ENCODE peak calls at places on chromosome 17, in nine cellular contexts. L is coronary artery, M is endothelial cell, C is heart right ventricle, W is HCT116, O is H1, N is pancreas, X is heart left ventricle, A is cardiac fibroblast. D is an unnamed sample.

GRCh38 chr17:30091166-30091670 is 25.4 kb upstream of the NSRP1 start:
- DNase-seq in L (no peak), X (no peak), N (no peak), M (no peak), A (no peak), O (no peak), C (no peak), W (no peak), D (no peak)

GRCh38 chr17:29546085-29546484 is 20.8 kb downstream of the ABHD15 start:
- DNase-seq in C (no peak), N (no peak), W (no peak), X (no peak), O (no peak), M (no peak), L (no peak), A (peak; percentile 27), D (no peak)

GRCh38 chr17:56798916-56799315 is 34.8 kb downstream of the C17orf67 start:
- DNase-seq in N (no peak), M (no peak), L (no peak), X (no peak), C (no peak), A (no peak), W (no peak), O (no peak), D (peak; percentile 58)

GRCh38 chr17:46157443-46158107 is 35.7 kb downstream of the KANSL1 start:
- DNase-seq in A (peak; percentile 73), C (no peak), X (no peak), O (no peak), W (no peak), M (no peak), L (no peak), N (no peak), D (no peak)

GRCh38 chr17:58281511-58282011 is 826 bp upstream of the MPO start:
- DNase-seq in O (peak; percentile 36), X (no peak), A (no peak), L (no peak), W (no peak), M (no peak), N (no peak), C (no peak), D (no peak)

GRCh38 chr17:20908373-20909273 is 134.2 kb downstream of the USP22 start:
- DNase-seq in O (peak; percentile 86), X (peak; percentile 92), W (peak; percentile 34), L (peak; percentile 92), M (peak; percentile 89), N (peak; percentile 94), A (peak; percentile 79), C (peak; percentile 92), D (peak; percentile 79)

GRCh38 chr17:42472709-42473521 is 14.2 kb downstream of the ATP6V0A1 start:
- DNase-seq in M (no peak), N (no peak), O (no peak), L (no peak), A (peak; percentile 94), C (no peak), W (no peak), X (no peak), D (peak; percentile 62)

GRCh38 chr17:20967776-20968175 is 75.0 kb downstream of the USP22 start:
- DNase-seq in O (no peak), N (no peak), X (no peak), M (no peak), A (no peak), C (no peak), W (no peak), L (no peak), D (no peak)

GRCh38 chr17:74840500-74840899 is 19.2 kb downstream of the GRIN2C start:
- DNase-seq in C (no peak), M (no peak), L (no peak), X (no peak), O (no peak), A (no peak), N (no peak), W (no peak), D (no peak)

GRCh38 chr17:74842146-74842598 is 17.5 kb downstream of the GRIN2C start:
- DNase-seq in M (no peak), X (no peak), N (no peak), L (no peak), O (no peak), C (no peak), W (no peak), A (no peak), D (no peak)

GRCh38 chr17:74840989-74841666 is 18.6 kb downstream of the GRIN2C start:
- DNase-seq in X (peak; percentile 83), M (no peak), W (no peak), O (no peak), A (peak; percentile 40), C (peak; percentile 78), L (no peak), N (no peak), D (no peak)

GRCh38 chr17:74843352-74843627 is 16.4 kb downstream of the GRIN2C start:
- DNase-seq in M (no peak), X (no peak), C (no peak), L (no peak), A (no peak), W (no peak), O (peak; percentile 55), N (no peak), D (no peak)

DNA sequence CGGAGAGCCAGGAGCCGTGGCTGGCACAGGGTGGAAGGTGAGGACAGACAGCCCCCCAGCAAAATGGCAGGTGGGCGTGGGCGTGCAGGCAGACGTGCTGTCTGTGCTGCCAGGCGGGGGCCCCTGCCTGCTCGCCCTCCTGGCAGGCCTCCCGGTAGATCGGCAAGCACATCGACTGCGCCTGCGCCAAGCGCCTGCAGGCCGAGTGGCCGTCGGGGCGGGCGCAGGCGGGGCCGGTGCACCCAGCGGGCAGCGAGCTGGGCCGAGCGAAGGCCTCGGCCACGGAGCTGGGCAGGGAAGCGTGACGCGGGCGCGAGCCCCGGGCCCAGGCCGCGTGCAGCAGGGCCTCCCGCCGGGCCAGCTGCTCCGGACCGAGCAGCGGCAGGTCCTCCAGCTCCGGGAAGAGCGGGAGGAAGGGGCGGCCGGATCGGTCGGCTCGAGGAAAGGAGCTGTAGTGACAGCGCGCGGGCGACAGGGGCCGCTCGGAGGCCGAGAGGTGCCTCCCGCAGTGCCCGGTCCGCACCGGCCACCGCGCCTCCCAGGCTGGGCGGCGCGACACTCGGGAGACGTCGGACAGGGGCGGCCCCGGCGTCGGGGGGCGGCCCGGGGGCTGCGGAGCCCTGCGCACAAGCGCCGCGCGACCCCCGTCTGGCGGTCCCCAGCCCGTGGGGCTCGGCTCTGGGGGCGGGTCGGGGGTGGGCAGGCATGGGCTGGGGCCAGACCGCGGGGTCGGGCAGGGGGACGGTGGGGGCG is 16.9 kb downstream of the GRIN2C start:
- DNase-seq in X (peak; percentile 76), O (peak; percentile 88), A (peak; percentile 63), C (peak; percentile 62), L (no peak), N (peak; percentile 71), M (peak; percentile 73), W (peak; percentile 56), D (peak; percentile 35)
- TF ChIP-seq CTCF in X (peak; percentile 71), O (peak; percentile 71), A (peak; percentile 32), C (peak; percentile 46), L (peak; percentile 37), N (peak; percentile 47), M (peak; percentile 61), W (peak; percentile 58), D (peak; percentile 50)

DNA sequence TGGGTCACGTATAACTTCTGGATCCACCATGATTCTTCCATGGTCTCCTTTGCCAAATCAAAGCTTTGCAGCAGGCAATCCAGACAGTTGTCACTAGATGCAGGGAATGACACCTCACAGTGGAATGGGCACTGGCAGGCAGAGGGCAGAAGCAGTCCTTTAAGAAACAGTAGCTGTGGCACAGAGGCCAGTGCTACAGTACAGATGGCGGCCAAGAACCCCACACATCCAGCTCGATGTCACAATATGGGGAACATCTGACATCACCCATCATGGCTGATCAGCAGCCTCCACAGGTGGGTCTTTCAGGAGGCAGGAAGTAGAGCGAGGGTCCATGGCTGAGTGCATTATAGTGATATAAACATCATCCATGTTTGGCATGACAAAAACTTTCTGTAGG is 18.8 kb upstream of the ERN1 start:
- DNase-seq in A (no peak), W (no peak), X (peak; percentile 40), C (peak; percentile 45), N (no peak), M (no peak), O (no peak), L (no peak), D (peak; percentile 60)
- TF ChIP-seq CTCF in A (no peak), W (peak; percentile 33), X (peak; percentile 53), C (peak; percentile 48), N (no peak), M (no peak), O (no peak), L (no peak), D (no peak)

GRCh38 chr17:49513616-49514373 is 18.7 kb downstream of the NGFR start:
- DNase-seq in X (peak; percentile 74), N (no peak), O (peak; percentile 54), L (no peak), C (peak; percentile 67), W (no peak), M (no peak), A (no peak), D (no peak)

GRCh38 chr17:49516190-49516589 is 21.1 kb downstream of the NGFR start:
- DNase-seq in M (no peak), O (no peak), X (no peak), W (no peak), N (no peak), L (no peak), A (peak; percentile 29), C (no peak), D (no peak)

GRCh38 chr17:49513044-49513395 is 17.9 kb downstream of the NGFR start:
- DNase-seq in M (no peak), A (no peak), X (no peak), L (no peak), N (no peak), O (no peak), W (no peak), C (no peak), D (no peak)

GRCh38 chr17:49515196-49515770 is 20.2 kb downstream of the NGFR start:
- DNase-seq in N (peak; percentile 88), O (peak; percentile 70), A (peak; percentile 97), W (peak; percentile 36), M (no peak), X (peak; percentile 91), C (peak; percentile 89), L (peak; percentile 96), D (peak; percentile 91)

DNA sequence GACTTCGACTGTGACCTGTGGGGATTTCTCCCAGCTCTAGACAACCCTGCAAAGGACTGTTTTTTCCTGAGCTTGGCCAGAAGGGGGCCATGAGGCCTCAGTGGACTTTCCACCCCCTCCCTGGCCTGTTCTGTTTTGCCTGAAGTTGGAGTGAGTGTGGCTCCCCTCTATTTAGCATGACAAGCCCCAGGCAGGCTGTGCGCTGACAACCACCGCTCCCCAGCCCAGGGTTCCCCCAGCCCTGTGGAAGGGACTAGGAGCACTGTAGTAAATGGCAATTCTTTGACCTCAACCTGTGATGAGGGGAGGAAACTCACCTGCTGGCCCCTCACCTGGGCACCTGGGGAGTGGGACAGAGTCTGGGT is 19.3 kb downstream of the NGFR start:
- DNase-seq in W (no peak), A (peak; percentile 26), N (no peak), L (peak; percentile 63), O (peak; percentile 72), M (no peak), X (no peak), C (no peak), D (no peak)
- TF ChIP-seq CTCF in W (peak; percentile 46), A (peak; percentile 48), N (no peak), L (no peak), O (peak; percentile 46), M (no peak), X (peak; percentile 27), C (no peak), D (no peak)

GRCh38 chr17:76472726-76473125 is 5.3 kb downstream of the AANAT start:
- DNase-seq in C (no peak), A (no peak), X (no peak), W (no peak), O (no peak), L (no peak), N (no peak), M (no peak), D (no peak)

GRCh38 chr17:76474238-76474637 is 6.8 kb downstream of the AANAT start:
- DNase-seq in A (no peak), W (no peak), L (no peak), C (no peak), M (no peak), N (no peak), O (no peak), X (no peak), D (no peak)

GRCh38 chr17:76474894-76475293 is 7.5 kb downstream of the AANAT start:
- DNase-seq in W (no peak), O (no peak), C (no peak), M (no peak), X (no peak), L (no peak), A (no peak), N (no peak), D (no peak)

GRCh38 chr17:76472258-76472645 is 4.8 kb downstream of the AANAT start:
- DNase-seq in W (no peak), O (no peak), L (peak; percentile 64), A (no peak), M (no peak), X (no peak), C (no peak), N (no peak), D (no peak)

GRCh38 chr17:76473541-76473985 is 6.2 kb downstream of the AANAT start:
- DNase-seq in X (no peak), N (no peak), M (peak; percentile 66), O (peak; percentile 85), W (no peak), A (no peak), L (peak; percentile 70), C (no peak), D (no peak)
- TF ChIP-seq CTCF in X (peak; percentile 24), N (no peak), M (peak; percentile 44), O (peak; percentile 83), W (peak; percentile 61), A (peak; percentile 36), L (no peak), C (no peak), D (no peak)